ENCODE peak calls at places on chromosomes 2 and 18, in four cellular contexts. L is T47D, R is Ammon's horn, O is posterior vena cava. I is an unnamed sample.

GRCh38 chr2:29233428-29233827 is 118.2 kb downstream of the CLIP4 start:
- DNase-seq in L (peak), O (peak), R (no peak), I (no peak)

GRCh38 chr18:79766308-79766707 is 31.4 kb upstream of the KCNG2 start:
- DNase-seq in R (no peak), O (peak), L (no peak), I (no peak)

GRCh38 chr2:177172034-177172880 is 40.3 kb upstream of the HNRNPA3 start:
- DNase-seq in L (no peak), O (no peak), R (no peak), I (peak)

GRCh38 chr18:73980289-73980979 is 167.2 kb downstream of the FBXO15 start:
- DNase-seq in R (no peak), L (peak), O (no peak), I (peak)

GRCh38 chr2:120957905-120958304 is 222.2 kb downstream of the GLI2 start:
- DNase-seq in L (no peak), O (no peak), R (no peak), I (no peak)

GRCh38 chr2:57720728-57721627 is 325.6 kb upstream of the VRK2 start:
- DNase-seq in O (no peak), L (peak), R (peak), I (peak)

GRCh38 chr2:147030966-147031760 is 813.7 kb upstream of the ACVR2A start:
- DNase-seq in R (no peak), O (no peak), L (peak), I (peak)

GRCh38 chr18:50560681-50561629 is 1.1 kb downstream of the MAPK4 start:
- DNase-seq in R (no peak), L (peak), O (peak), I (no peak)

GRCh38 chr18:72726201-72726600 is 141.6 kb downstream of the NETO1 start:
- DNase-seq in O (no peak), L (no peak), R (no peak), I (no peak)

GRCh38 chr2:238391042-238391441 is 35.7 kb upstream of the ASB1 start:
- DNase-seq in O (no peak), R (no peak), L (no peak), I (no peak)

GRCh38 chr2:138730497-138731030 is 49.6 kb downstream of the NXPH2 start:
- DNase-seq in L (no peak), R (no peak), O (no peak), I (no peak)

GRCh38 chr18:54622084-54622483 is 31.0 kb downstream of the DYNAP start:
- DNase-seq in R (no peak), L (no peak), O (no peak), I (no peak)

GRCh38 chr2:168311265-168311925 is 64.0 kb upstream of the STK39 start:
- DNase-seq in R (no peak), L (no peak), O (no peak), I (no peak)

GRCh38 chr2:198957183-198957582 is 500.6 kb downstream of the SATB2 start:
- DNase-seq in O (no peak), R (no peak), L (no peak), I (peak)

GRCh38 chr2:120796094-120796493 is 60.4 kb downstream of the GLI2 start:
- DNase-seq in R (no peak), O (no peak), L (no peak), I (no peak)

GRCh38 chr2:135055182-135055786 is 3.2 kb downstream of the RAB3GAP1 start:
- DNase-seq in L (no peak), R (no peak), O (no peak), I (peak)

GRCh38 chr2:48347712-48348111 is 182.2 kb upstream of the STON1 start:
- DNase-seq in R (no peak), L (peak), O (no peak), I (peak)

GRCh38 chr18:42047721-42048120 is 92.7 kb downstream of the PIK3C3 start:
- DNase-seq in L (no peak), R (no peak), O (no peak), I (peak)

GRCh38 chr2:64214281-64215115 is 70.3 kb upstream of the PELI1 start:
- DNase-seq in R (no peak), L (no peak), O (no peak), I (no peak)

GRCh38 chr2:105821428-105822125 is 76.9 kb downstream of the NCK2 start:
- DNase-seq in L (no peak), O (no peak), R (peak), I (no peak)

GRCh38 chr18:58394046-58394445 is 234.8 kb downstream of the ALPK2 start:
- DNase-seq in L (no peak), O (no peak), R (no peak), I (peak)

GRCh38 chr2:180449171-180449570 is 442.1 kb upstream of the CWC22 start:
- DNase-seq in R (no peak), L (no peak), O (no peak), I (peak)

GRCh38 chr2:97950329-97951154 is 45.2 kb downstream of the TMEM131 start:
- DNase-seq in L (no peak), O (no peak), R (no peak), I (peak)

GRCh38 chr2:119208791-119209203 is 14.8 kb upstream of the STEAP3 start:
- DNase-seq in O (peak), L (no peak), R (no peak), I (no peak)

GRCh38 chr18:22509423-22509822 is 91.7 kb upstream of the CTAGE1 start:
- DNase-seq in O (no peak), R (no peak), L (no peak), I (no peak)

GRCh38 chr2:88933980-88934379 is 242.5 kb downstream of the RPIA start:
- DNase-seq in O (no peak), R (no peak), L (peak), I (no peak)